ENCODE peak calls at places on chromosomes 13 and 19, in ten cellular contexts. One of them, this sample, is unnamed.

GRCh38 chr19:33177417-33177976 is 16.6 kb upstream of the LRP3 start:
- DNase-seq in WTC11: peak
- DNase-seq in NCI-H774: no peak
- DNase-seq in ACHN: peak
- DNase-seq in cerebellar nuclear complex: no peak
- DNase-seq in NCI-H1436: no peak
- DNase-seq in aorta: no peak
- DNase-seq in sciatic nerve: no peak
- DNase-seq in nucleus accumbens: no peak
- DNase-seq in stimulated activated CD4-positive, alpha-beta T cell treated with anti-CD3 and anti-CD28 coated beads, TNF-alpha, amount 100 ng/mL, for 24 hours: peak
- DNase-seq in this sample: no peak

GRCh38 chr13:30313307-30313706 is 6.0 kb upstream of the KATNAL1 start:
- DNase-seq in ACHN: no peak
- DNase-seq in stimulated activated CD4-positive, alpha-beta T cell treated with anti-CD3 and anti-CD28 coated beads, TNF-alpha, amount 100 ng/mL, for 24 hours: no peak
- DNase-seq in cerebellar nuclear complex: no peak
- DNase-seq in aorta: no peak
- DNase-seq in WTC11: no peak
- DNase-seq in nucleus accumbens: no peak
- DNase-seq in NCI-H774: no peak
- DNase-seq in NCI-H1436: no peak
- DNase-seq in sciatic nerve: no peak
- DNase-seq in this sample: no peak

GRCh38 chr13:73933795-73934194 is 200.4 kb downstream of the KLF12 start:
- DNase-seq in ACHN: no peak
- DNase-seq in NCI-H1436: no peak
- DNase-seq in cerebellar nuclear complex: no peak
- DNase-seq in WTC11: no peak
- DNase-seq in stimulated activated CD4-positive, alpha-beta T cell treated with anti-CD3 and anti-CD28 coated beads, TNF-alpha, amount 100 ng/mL, for 24 hours: no peak
- DNase-seq in NCI-H774: no peak
- DNase-seq in aorta: no peak
- DNase-seq in sciatic nerve: no peak
- DNase-seq in nucleus accumbens: no peak
- DNase-seq in this sample: no peak

GRCh38 chr13:72891423-72891822 is 109.5 kb downstream of the PIBF1 start:
- DNase-seq in NCI-H1436: no peak
- DNase-seq in NCI-H774: no peak
- DNase-seq in WTC11: no peak
- DNase-seq in ACHN: no peak
- DNase-seq in cerebellar nuclear complex: no peak
- DNase-seq in aorta: no peak
- DNase-seq in nucleus accumbens: no peak
- DNase-seq in stimulated activated CD4-positive, alpha-beta T cell treated with anti-CD3 and anti-CD28 coated beads, TNF-alpha, amount 100 ng/mL, for 24 hours: no peak
- DNase-seq in sciatic nerve: no peak
- DNase-seq in this sample: no peak

GRCh38 chr13:74047925-74048324 is 86.3 kb downstream of the KLF12 start:
- DNase-seq in NCI-H1436: no peak
- DNase-seq in sciatic nerve: no peak
- DNase-seq in stimulated activated CD4-positive, alpha-beta T cell treated with anti-CD3 and anti-CD28 coated beads, TNF-alpha, amount 100 ng/mL, for 24 hours: no peak
- DNase-seq in WTC11: no peak
- DNase-seq in nucleus accumbens: no peak
- DNase-seq in cerebellar nuclear complex: no peak
- DNase-seq in ACHN: no peak
- DNase-seq in aorta: no peak
- DNase-seq in NCI-H774: no peak
- DNase-seq in this sample: no peak

GRCh38 chr13:42495256-42495655 is 78.7 kb upstream of the TNFSF11 start:
- DNase-seq in nucleus accumbens: no peak
- DNase-seq in aorta: no peak
- DNase-seq in sciatic nerve: no peak
- DNase-seq in NCI-H774: no peak
- DNase-seq in WTC11: no peak
- DNase-seq in cerebellar nuclear complex: no peak
- DNase-seq in NCI-H1436: no peak
- DNase-seq in stimulated activated CD4-positive, alpha-beta T cell treated with anti-CD3 and anti-CD28 coated beads, TNF-alpha, amount 100 ng/mL, for 24 hours: no peak
- DNase-seq in ACHN: no peak
- DNase-seq in this sample: no peak

GRCh38 chr19:35154535-35155406 is at the start of gene FXYD5:
- DNase-seq in NCI-H774: no peak
- DNase-seq in ACHN: peak
- DNase-seq in cerebellar nuclear complex: no peak
- DNase-seq in stimulated activated CD4-positive, alpha-beta T cell treated with anti-CD3 and anti-CD28 coated beads, TNF-alpha, amount 100 ng/mL, for 24 hours: peak
- DNase-seq in NCI-H1436: no peak
- DNase-seq in nucleus accumbens: no peak
- DNase-seq in WTC11: peak
- DNase-seq in aorta: peak
- DNase-seq in sciatic nerve: peak
- DNase-seq in this sample: no peak

GRCh38 chr13:21747456-21747855 is 76.6 kb downstream of the FGF9 start:
- DNase-seq in sciatic nerve: no peak
- DNase-seq in WTC11: no peak
- DNase-seq in nucleus accumbens: no peak
- DNase-seq in cerebellar nuclear complex: no peak
- DNase-seq in ACHN: no peak
- DNase-seq in NCI-H774: no peak
- DNase-seq in stimulated activated CD4-positive, alpha-beta T cell treated with anti-CD3 and anti-CD28 coated beads, TNF-alpha, amount 100 ng/mL, for 24 hours: no peak
- DNase-seq in NCI-H1436: no peak
- DNase-seq in aorta: no peak
- DNase-seq in this sample: no peak

GRCh38 chr13:43874512-43875092 is 4.9 kb downstream of the CCDC122 start:
- DNase-seq in stimulated activated CD4-positive, alpha-beta T cell treated with anti-CD3 and anti-CD28 coated beads, TNF-alpha, amount 100 ng/mL, for 24 hours: no peak
- DNase-seq in aorta: no peak
- DNase-seq in sciatic nerve: no peak
- DNase-seq in cerebellar nuclear complex: peak
- DNase-seq in ACHN: peak
- DNase-seq in WTC11: no peak
- DNase-seq in nucleus accumbens: no peak
- DNase-seq in NCI-H1436: no peak
- DNase-seq in NCI-H774: no peak
- DNase-seq in this sample: no peak

GRCh38 chr13:65472336-65472735 is 1757.8 kb downstream of the PCDH9 start:
- DNase-seq in nucleus accumbens: no peak
- DNase-seq in ACHN: no peak
- DNase-seq in aorta: no peak
- DNase-seq in NCI-H774: no peak
- DNase-seq in sciatic nerve: no peak
- DNase-seq in stimulated activated CD4-positive, alpha-beta T cell treated with anti-CD3 and anti-CD28 coated beads, TNF-alpha, amount 100 ng/mL, for 24 hours: no peak
- DNase-seq in WTC11: no peak
- DNase-seq in NCI-H1436: no peak
- DNase-seq in cerebellar nuclear complex: no peak
- DNase-seq in this sample: no peak

GRCh38 chr13:27353166-27353583 is 71.2 kb upstream of the GTF3A start:
- DNase-seq in sciatic nerve: no peak
- DNase-seq in aorta: no peak
- DNase-seq in WTC11: no peak
- DNase-seq in nucleus accumbens: no peak
- DNase-seq in NCI-H774: no peak
- DNase-seq in NCI-H1436: no peak
- DNase-seq in cerebellar nuclear complex: no peak
- DNase-seq in stimulated activated CD4-positive, alpha-beta T cell treated with anti-CD3 and anti-CD28 coated beads, TNF-alpha, amount 100 ng/mL, for 24 hours: no peak
- DNase-seq in ACHN: peak
- DNase-seq in this sample: no peak

GRCh38 chr19:51727349-51727880 is 3.6 kb upstream of the HAS1 start:
- DNase-seq in cerebellar nuclear complex: no peak
- DNase-seq in sciatic nerve: no peak
- DNase-seq in ACHN: no peak
- DNase-seq in NCI-H774: no peak
- DNase-seq in NCI-H1436: no peak
- DNase-seq in nucleus accumbens: no peak
- DNase-seq in WTC11: no peak
- DNase-seq in aorta: no peak
- DNase-seq in stimulated activated CD4-positive, alpha-beta T cell treated with anti-CD3 and anti-CD28 coated beads, TNF-alpha, amount 100 ng/mL, for 24 hours: no peak
- DNase-seq in this sample: no peak

This sample was measured in SHP77 treated with DMSO at 0.1 percent for 48 hours.